ENCODE peak calls at places on chromosomes 13 and 19, in seven cellular contexts. A is colonic mucosa, F is GM23248, R is uterus, U is heart left ventricle, M is cardiac muscle cell, X is tibial artery. E is an unnamed sample. For H3K4me1, the result is how much of the 10 kb centered on the place peaks cover.

GRCh38 chr13:35496761-35497386 is 20.4 kb upstream of the MAB21L1 start:
- DNase-seq in F (peak), X (no peak), U (no peak), R (no peak), M (peak), A (no peak), E (no peak)

GRCh38 chr13:41916173-41916954 is 44.5 kb downstream of the VWA8 start:
- DNase-seq in F (peak), M (peak), U (no peak), R (no peak), A (no peak), X (no peak), E (no peak)

GRCh38 chr19:33446156-33446917 is 72.8 kb downstream of the CEBPG start:
- DNase-seq in A (no peak), U (no peak), M (no peak), F (peak), X (no peak), R (no peak), E (no peak)

GRCh38 chr19:41403181-41403970 is 5.8 kb downstream of the BCKDHA start:
- DNase-seq in F (no peak), R (no peak), U (no peak), M (no peak), X (no peak), A (no peak), E (no peak)

GRCh38 chr13:96165840-96166239 is 75.9 kb downstream of the HS6ST3 start:
- DNase-seq in M (no peak), A (no peak), U (no peak), F (no peak), X (no peak), R (no peak), E (no peak)

GRCh38 chr19:11164278-11164677 is 8.7 kb upstream of the SPC24 start:
- DNase-seq in A (no peak), M (no peak), F (peak), R (no peak), X (no peak), U (no peak), E (no peak)

GRCh38 chr13:77751513-77752456 is 54.3 kb downstream of the SLAIN1 start:
- DNase-seq in A (peak), F (peak), X (no peak), R (no peak), M (peak), U (no peak), E (peak)

GRCh38 chr19:48715276-48715675 is 4.2 kb downstream of the MAMSTR start:
- DNase-seq in F (no peak), R (no peak), U (peak), A (peak), X (no peak), M (no peak), E (no peak)

GRCh38 chr19:41319500-41320184 is 9.7 kb downstream of the CCDC97 start:
- DNase-seq in A (no peak), R (no peak), X (no peak), U (no peak), F (no peak), M (no peak), E (no peak)

GRCh38 chr13:40665061-40665753 is 1.2 kb downstream of the FOXO1 start:
- DNase-seq in M (no peak), X (peak), U (peak), R (peak), F (peak), A (peak), E (peak)

GRCh38 chr13:113460599-113460998 is 7.3 kb upstream of the ADPRHL1 start:
- DNase-seq in X (no peak), U (no peak), R (no peak), M (no peak), F (no peak), A (no peak), E (no peak)

GRCh38 chr19:34345934-34346333 is 19.1 kb upstream of the GPI start:
- DNase-seq in F (peak), U (no peak), A (peak), R (no peak), M (peak), X (peak), E (peak)

DNA sequence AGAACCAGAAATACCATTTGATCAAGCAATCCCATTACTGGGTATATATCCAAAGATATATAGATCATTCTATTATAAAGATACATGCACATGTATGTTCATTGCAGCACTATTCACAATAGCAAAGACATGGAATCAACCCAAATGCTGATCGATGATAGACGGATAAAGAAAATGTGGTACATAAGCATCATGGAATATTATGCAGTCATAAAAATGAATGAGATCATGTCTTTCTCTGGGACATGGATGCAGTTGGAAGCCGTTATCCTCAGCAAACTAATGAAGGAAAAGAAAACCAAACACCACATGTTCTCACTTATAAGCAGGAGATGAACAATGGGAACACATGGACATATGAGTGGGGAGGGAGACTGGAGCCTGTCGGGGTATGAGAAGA is 1540.9 kb upstream of the MIR17HG start:
- DNase-seq in A (no peak), F (no peak), U (no peak), R (no peak), X (no peak), M (no peak), E (no peak)
- H3K4me3 ChIP-seq in A (no peak), F (no peak), U (no peak), R (no peak), X (no peak), M (no peak), E (no peak)

GRCh38 chr19:54299126-54299498 is 13.9 kb downstream of the LILRA5 start:
- DNase-seq in F (no peak), X (no peak), U (no peak), M (no peak), R (no peak), A (no peak), E (no peak)

GRCh38 chr19:54302252-54302651 is 10.7 kb downstream of the LILRA5 start:
- DNase-seq in A (no peak), F (no peak), U (no peak), X (no peak), R (no peak), M (no peak), E (no peak)

GRCh38 chr19:54297759-54298305 is 15.1 kb downstream of the LILRA5 start:
- DNase-seq in U (no peak), R (no peak), X (no peak), A (no peak), M (no peak), F (no peak), E (no peak)

GRCh38 chr19:54299515-54299914 is 13.5 kb downstream of the LILRA5 start:
- DNase-seq in A (no peak), M (no peak), F (no peak), X (no peak), U (no peak), R (no peak), E (no peak)

DNA sequence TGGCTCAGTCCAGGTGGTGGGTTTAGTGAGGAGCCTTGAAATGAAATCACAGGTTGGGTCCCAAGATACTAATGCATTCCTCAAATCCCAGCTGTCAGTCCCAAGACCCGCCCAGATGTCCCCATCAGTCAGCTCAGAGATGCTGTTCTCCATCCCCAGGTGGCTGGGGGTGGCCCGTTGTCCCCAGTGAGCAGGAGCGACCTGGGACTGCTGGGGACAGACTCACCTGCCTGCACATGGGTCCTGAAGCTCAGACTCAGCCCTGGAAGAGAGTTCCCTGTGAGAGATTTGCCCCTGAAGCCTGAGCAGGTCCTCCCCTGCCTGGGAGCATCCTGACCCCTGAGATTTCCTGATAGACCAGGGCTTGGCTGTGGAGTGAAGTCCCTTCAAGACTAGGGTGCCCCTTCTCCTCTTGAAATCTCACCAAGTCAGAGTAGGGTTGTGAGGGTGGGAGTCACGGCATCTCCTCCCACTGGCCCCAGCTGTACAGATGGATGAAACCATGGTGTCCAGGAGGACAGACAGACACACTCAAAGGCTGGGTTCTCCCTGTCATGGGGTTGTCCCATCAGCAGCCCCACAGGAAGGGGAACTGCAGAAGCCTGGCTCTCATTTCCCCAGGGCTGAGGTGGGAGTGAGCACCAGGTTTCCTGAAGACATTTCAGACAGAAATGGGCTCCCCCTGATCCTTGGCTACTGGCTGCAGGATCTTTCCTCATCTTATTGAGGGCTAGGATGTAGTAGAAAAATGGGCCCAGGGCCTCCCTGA is 14.4 kb downstream of the LILRA5 start:
- DNase-seq in X (no peak), U (no peak), M (no peak), A (no peak), R (no peak), F (no peak), E (no peak)
- H3K4me1 ChIP-seq in X (under half), U (under half), M (under half), A (under half), R (under half), F (under half), E (under half)

GRCh38 chr13:84653915-84654534 is 771.8 kb upstream of the SLITRK1 start:
- DNase-seq in A (no peak), M (no peak), U (peak), F (no peak), R (no peak), X (no peak), E (no peak)
- H3K27ac ChIP-seq in A (no peak), M (no peak), U (peak), F (no peak), R (no peak), X (no peak), E (no peak)

GRCh38 chr19:4083677-4084546 is 17.2 kb upstream of the ZBTB7A start:
- DNase-seq in F (no peak), M (no peak), U (peak), R (no peak), X (no peak), A (peak), E (peak)
- H3K4me3 ChIP-seq in F (no peak), M (no peak), U (no peak), R (peak), X (peak), A (no peak), E (peak)